ENCODE peak calls at places on chromosomes 3 and 15, in nine cellular contexts. N is suprapubic skin; R is left ventricle myocardium inferior; S is stimulated activated CD4-positive, alpha-beta T cell treated with anti-CD3 and anti-CD28 coated beads, TNF-alpha, amount 100 ng/mL, for 4 hours; W is T follicular helper cell; Q is amniotic epithelial cell; U is cardiac muscle cell; D is LoVo; X is GM06990. A is an unnamed sample.

GRCh38 chr3:64518950-64519349 is 168.8 kb downstream of the ADAMTS9 start:
- DNase-seq in N (no peak), R (no peak), S (no peak), W (no peak), Q (peak), U (peak), D (no peak), X (no peak), A (no peak)

GRCh38 chr3:127501177-127501576 is 89.4 kb downstream of the TPRA1 start:
- DNase-seq in N (no peak), R (no peak), S (no peak), W (no peak), Q (no peak), U (no peak), D (no peak), X (no peak), A (no peak)

GRCh38 chr3:13121553-13122001 is 48.3 kb upstream of the IQSEC1 start:
- DNase-seq in N (no peak), R (no peak), S (no peak), W (no peak), Q (no peak), U (no peak), D (no peak), X (no peak), A (no peak)

GRCh38 chr3:119034256-119035013 is at the start of gene IGSF11:
- DNase-seq in N (peak), R (peak), S (peak), W (peak), Q (peak), U (peak), D (peak), X (peak), A (no peak)

GRCh38 chr3:143040264-143040879 is 39.0 kb downstream of the U2SURP start:
- DNase-seq in N (no peak), R (no peak), S (no peak), W (no peak), Q (peak), U (peak), D (no peak), X (no peak), A (no peak)

GRCh38 chr3:40490916-40491315 is 14.0 kb downstream of the ZNF619 start:
- DNase-seq in N (no peak), R (no peak), S (no peak), W (no peak), Q (peak), U (no peak), D (no peak), X (no peak), A (no peak)

GRCh38 chr15:95017950-95018349 is 786.6 kb downstream of the MCTP2 start:
- DNase-seq in N (peak), R (peak), S (no peak), W (no peak), Q (no peak), U (peak), D (peak), X (no peak), A (no peak)

GRCh38 chr3:37162501-37163245 is 11.7 kb downstream of the LRRFIP2 start:
- DNase-seq in N (no peak), R (no peak), S (no peak), W (no peak), Q (peak), U (no peak), D (no peak), X (peak), A (no peak)

GRCh38 chr3:130835483-130835882 is 58.4 kb upstream of the ATP2C1 start:
- DNase-seq in N (no peak), R (no peak), S (no peak), W (no peak), Q (peak), U (peak), D (no peak), X (no peak), A (no peak)

GRCh38 chr15:39102431-39102830 is 478.4 kb upstream of the THBS1 start:
- DNase-seq in N (no peak), R (no peak), S (no peak), W (no peak), Q (peak), U (no peak), D (no peak), X (no peak), A (no peak)

GRCh38 chr3:99817047-99817436 is 620 bp upstream of the CMSS1 start:
- DNase-seq in N (no peak), R (no peak), S (no peak), W (no peak), Q (no peak), U (no peak), D (peak), X (no peak), A (no peak)

GRCh38 chr3:189123595-189124387 is 48.0 kb upstream of the TPRG1 start:
- DNase-seq in N (no peak), R (peak), S (no peak), W (no peak), Q (peak), U (peak), D (no peak), X (no peak), A (no peak)

GRCh38 chr15:39904115-39904514 is 16.0 kb downstream of the GPR176 start:
- DNase-seq in N (no peak), R (no peak), S (no peak), W (no peak), Q (no peak), U (no peak), D (no peak), X (no peak), A (no peak)

GRCh38 chr15:72782274-72782992 is 1.1 kb downstream of the ADPGK start:
- DNase-seq in N (no peak), R (no peak), S (no peak), W (no peak), Q (no peak), U (no peak), D (no peak), X (no peak), A (no peak)

GRCh38 chr3:117756580-117756979 is 1047.0 kb downstream of the TUSC7 start:
- DNase-seq in N (no peak), R (no peak), S (no peak), W (no peak), Q (no peak), U (no peak), D (no peak), X (no peak), A (no peak)

GRCh38 chr3:41173926-41174702 is 25.2 kb upstream of the CTNNB1 start:
- DNase-seq in N (no peak), R (no peak), S (no peak), W (no peak), Q (no peak), U (no peak), D (no peak), X (no peak), A (no peak)

GRCh38 chr3:128814514-128815317 is 64.7 kb upstream of the ACAD9 start:
- DNase-seq in N (no peak), R (no peak), S (no peak), W (no peak), Q (no peak), U (no peak), D (no peak), X (no peak), A (no peak)

GRCh38 chr15:68700395-68701123 is 120.1 kb downstream of the ANP32A start:
- DNase-seq in N (no peak), R (peak), S (no peak), W (no peak), Q (peak), U (peak), D (no peak), X (no peak), A (no peak)

GRCh38 chr3:116453676-116454346 is 8.5 kb upstream of the LSAMP start:
- DNase-seq in N (no peak), R (no peak), S (no peak), W (no peak), Q (no peak), U (peak), D (no peak), X (no peak), A (no peak)